ENCODE peak calls at places on chromosomes 12 and 14, in eight cellular contexts. W is CD4-positive, CD25-positive, alpha-beta regulatory T cell; Y is tibial artery; J is astrocyte; O is heart right ventricle; F is testis; P is uterus; I is cardiac muscle cell. A is an unnamed sample. For H3K36me3, the result is how much of the 10 kb centered on the place peaks cover.

GRCh38 chr12:120688527-120689071 is 1.6 kb downstream of the MLEC start:
- DNase-seq in J (peak), Y (no peak), W (no peak), O (no peak), I (peak), F (peak), P (no peak), A (peak)

GRCh38 chr12:42741771-42742510 is 152.4 kb upstream of the PRICKLE1 start:
- DNase-seq in W (no peak), P (no peak), F (no peak), O (no peak), J (peak), I (peak), Y (no peak), A (no peak)

GRCh38 chr12:13258212-13258611 is 61.7 kb downstream of the EMP1 start:
- DNase-seq in O (no peak), W (no peak), I (no peak), Y (no peak), J (no peak), F (no peak), P (no peak), A (no peak)

GRCh38 chr14:104421892-104422291 is 157.7 kb upstream of the C14orf180 start:
- DNase-seq in J (no peak), W (no peak), F (peak), I (no peak), Y (no peak), O (no peak), P (no peak), A (no peak)

GRCh38 chr12:103138538-103138937 is 181.1 kb downstream of the ASCL1 start:
- DNase-seq in F (no peak), W (no peak), O (no peak), P (no peak), I (no peak), Y (no peak), J (no peak), A (no peak)

GRCh38 chr12:52532636-52533035 is 12.4 kb upstream of the KRT5 start:
- DNase-seq in Y (no peak), F (no peak), I (no peak), P (no peak), W (no peak), O (no peak), J (no peak), A (no peak)

GRCh38 chr14:101916816-101917412 is 47.5 kb upstream of the DYNC1H1 start:
- DNase-seq in F (no peak), I (no peak), J (no peak), P (no peak), O (no peak), W (no peak), Y (no peak), A (no peak)

GRCh38 chr14:51529731-51530130 is 122.0 kb upstream of the FRMD6 start:
- DNase-seq in F (no peak), Y (no peak), J (no peak), O (no peak), W (no peak), P (no peak), I (no peak), A (no peak)

GRCh38 chr12:115337693-115338543 is 653.9 kb upstream of the TBX3 start:
- DNase-seq in O (peak), J (peak), I (no peak), P (peak), W (no peak), F (no peak), Y (peak), A (peak)

GRCh38 chr12:43789941-43790340 is 16.2 kb downstream of the TWF1 start:
- DNase-seq in J (peak), Y (no peak), I (no peak), O (no peak), W (no peak), P (no peak), F (no peak), A (peak)

GRCh38 chr14:96086032-96086431 is 46.9 kb downstream of the C14orf132 start:
- DNase-seq in W (no peak), F (no peak), I (no peak), O (no peak), Y (no peak), P (no peak), J (peak), A (no peak)

GRCh38 chr12:6950944-6951540 is at the start of gene PTPN6:
- DNase-seq in I (no peak), Y (no peak), F (no peak), J (no peak), P (no peak), W (peak), O (peak), A (no peak)

GRCh38 chr14:60758875-60759274 is 24.3 kb downstream of the MNAT1 start:
- DNase-seq in Y (no peak), P (no peak), W (no peak), J (no peak), O (no peak), F (no peak), I (no peak), A (no peak)

GRCh38 chr14:68952544-68953535 is 26.3 kb downstream of the ACTN1 start:
- DNase-seq in P (peak), Y (no peak), F (peak), W (no peak), J (peak), O (no peak), I (peak), A (no peak)

GRCh38 chr14:98704441-98704840 is 567.6 kb downstream of the BCL11B start:
- DNase-seq in P (no peak), O (no peak), I (no peak), J (no peak), W (peak), Y (no peak), F (no peak), A (no peak)

GRCh38 chr12:10753066-10753465 is 29.9 kb upstream of the YBX3 start:
- DNase-seq in W (no peak), Y (no peak), O (no peak), I (no peak), J (peak), F (no peak), P (no peak), A (no peak)

GRCh38 chr12:24901975-24902461 is 46.9 kb downstream of the BCAT1 start:
- DNase-seq in P (no peak), O (no peak), I (peak), J (peak), F (peak), W (no peak), Y (no peak), A (no peak)

GRCh38 chr14:95321693-95322455 is 2.2 kb upstream of the CLMN start:
- DNase-seq in W (no peak), J (no peak), P (no peak), O (no peak), F (no peak), Y (no peak), I (no peak), A (no peak)

GRCh38 chr14:52090936-52091335 is 22.1 kb upstream of the NID2 start:
- DNase-seq in J (no peak), F (no peak), I (no peak), O (no peak), P (no peak), W (no peak), Y (no peak), A (no peak)

GRCh38 chr12:25249951-25250738 is 584 bp downstream of the KRAS start:
- DNase-seq in I (peak), W (peak), O (peak), J (no peak), P (peak), Y (peak), F (peak), A (peak)

GRCh38 chr12:100234166-100234565 is 32.7 kb downstream of the DEPDC4 start:
- DNase-seq in J (peak), F (no peak), O (no peak), W (no peak), Y (no peak), P (no peak), I (peak), A (no peak)

GRCh38 chr12:64625243-64626077 is 15.2 kb downstream of the RASSF3 start:
- DNase-seq in O (peak), P (peak), F (peak), J (peak), I (peak), W (no peak), Y (peak), A (peak)

GRCh38 chr12:105332925-105333324 is 2.4 kb downstream of the C12orf75 start:
- DNase-seq in W (no peak), P (no peak), O (no peak), J (no peak), Y (no peak), I (no peak), F (no peak), A (no peak)

GRCh38 chr14:100486025-100486828 is 101.0 kb downstream of the BEGAIN start:
- DNase-seq in Y (peak), I (peak), J (peak), F (peak), P (peak), W (peak), O (peak), A (peak)

GRCh38 chr12:16019131-16019530 is 108.0 kb downstream of the DERA start:
- DNase-seq in Y (no peak), I (no peak), P (no peak), W (no peak), F (no peak), J (peak), O (no peak), A (no peak)

GRCh38 chr14:69811227-69811867 is 14.3 kb upstream of the SLC10A1 start:
- DNase-seq in W (no peak), J (no peak), O (no peak), F (no peak), I (no peak), Y (no peak), P (no peak), A (no peak)

GRCh38 chr12:115149685-115150378 is 465.9 kb upstream of the TBX3 start:
- DNase-seq in Y (no peak), I (no peak), O (no peak), F (peak), J (peak), W (no peak), P (no peak), A (no peak)

GRCh38 chr14:104882991-104883660 is 18.1 kb downstream of the CEP170B start:
- DNase-seq in I (no peak), Y (no peak), W (no peak), O (peak), J (no peak), P (no peak), F (no peak), A (no peak)

GRCh38 chr14:49977126-49977841 is 84.4 kb downstream of the ARF6 start:
- DNase-seq in J (no peak), W (peak), P (no peak), Y (no peak), O (no peak), I (no peak), F (no peak), A (no peak)

GRCh38 chr12:55996201-55996714 is 818 bp upstream of the SUOX start:
- DNase-seq in F (peak), W (peak), Y (peak), I (peak), J (peak), O (no peak), P (peak), A (peak)

GRCh38 chr12:95259368-95259767 is 41.8 kb downstream of the VEZT start:
- DNase-seq in F (no peak), I (no peak), W (no peak), Y (no peak), J (no peak), P (no peak), O (no peak), A (no peak)

GRCh38 chr12:52740591-52740990 is 36.6 kb downstream of the KRT76 start:
- DNase-seq in P (no peak), Y (no peak), F (no peak), O (no peak), W (no peak), J (no peak), I (no peak), A (no peak)

GRCh38 chr12:93857279-93857894 is 180.2 kb downstream of the CRADD start:
- DNase-seq in P (peak), W (no peak), I (no peak), J (peak), F (no peak), O (no peak), Y (no peak), A (no peak)

GRCh38 chr12:45348311-45348710 is 132.4 kb downstream of the ANO6 start:
- DNase-seq in F (no peak), O (no peak), Y (no peak), J (no peak), P (no peak), W (no peak), I (no peak), A (no peak)

GRCh38 chr12:45349911-45350310 is 134.0 kb downstream of the ANO6 start:
- DNase-seq in W (no peak), I (no peak), O (no peak), P (no peak), J (no peak), F (no peak), Y (no peak), A (no peak)

GRCh38 chr12:45351921-45352670 is 136.2 kb downstream of the ANO6 start:
- DNase-seq in P (no peak), F (no peak), J (no peak), Y (no peak), W (no peak), I (no peak), O (no peak), A (no peak)

GRCh38 chr12:45348986-45349385 is 133.1 kb downstream of the ANO6 start:
- DNase-seq in Y (no peak), W (no peak), O (no peak), J (no peak), P (no peak), F (no peak), I (no peak), A (no peak)

DNA sequence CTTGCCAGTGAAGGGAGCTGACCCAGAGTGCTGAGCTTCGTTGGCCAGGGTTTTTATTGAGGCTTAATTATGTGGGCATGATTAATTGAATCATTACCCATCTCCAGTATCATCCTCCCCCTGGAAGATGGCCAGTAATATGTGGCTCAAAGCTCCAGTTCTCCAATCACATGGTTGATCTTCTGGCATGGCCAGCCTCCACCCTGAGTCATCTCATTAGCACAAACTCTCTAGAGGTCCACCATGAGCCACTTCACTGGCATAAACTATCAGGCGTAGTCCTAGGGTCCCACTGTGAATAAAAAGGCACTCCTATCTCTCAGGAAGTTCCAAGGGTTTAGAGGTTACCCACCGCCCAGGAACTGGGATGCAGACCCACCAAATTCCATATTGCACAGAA is 135.0 kb downstream of the ANO6 start:
- DNase-seq in F (no peak), P (no peak), W (no peak), Y (peak), I (no peak), J (no peak), O (no peak), A (peak)
- H3K36me3 ChIP-seq in F (under half), P (under half), W (half or more), Y (under half), I (under half), J (under half), O (under half), A (under half)

GRCh38 chr14:28756896-28757570 is 9.6 kb upstream of the FOXG1 start:
- DNase-seq in P (no peak), I (peak), J (peak), O (no peak), Y (no peak), W (no peak), F (peak), A (no peak)
- H3K27ac ChIP-seq in P (no peak), I (no peak), J (no peak), O (no peak), Y (no peak), W (no peak), F (no peak), A (no peak)

DNA sequence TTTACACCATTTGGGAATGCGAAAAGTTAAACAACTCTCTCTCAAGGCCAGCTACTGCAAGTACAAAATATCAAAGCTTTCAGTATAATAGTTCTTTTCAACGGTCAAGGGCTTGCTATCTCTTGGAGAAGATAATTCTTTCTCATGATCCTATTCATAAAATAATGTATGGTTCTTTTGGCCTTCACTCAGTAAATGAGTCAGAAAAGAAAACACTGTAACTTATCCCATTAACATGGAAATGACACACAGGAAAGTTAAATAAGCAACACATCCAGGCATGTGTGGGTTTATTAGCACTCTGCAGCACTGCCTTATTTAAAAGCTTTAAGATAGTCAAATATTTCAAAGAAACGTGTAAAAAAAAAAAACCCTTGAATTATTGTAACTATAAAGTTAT is 36.9 kb downstream of the ZFC3H1 start:
- DNase-seq in Y (no peak), O (no peak), J (peak), W (no peak), I (no peak), F (no peak), P (no peak), A (no peak)
- H3K36me3 ChIP-seq in Y (half or more), O (half or more), J (half or more), W (half or more), I (half or more), F (under half), P (under half), A (half or more)

DNA sequence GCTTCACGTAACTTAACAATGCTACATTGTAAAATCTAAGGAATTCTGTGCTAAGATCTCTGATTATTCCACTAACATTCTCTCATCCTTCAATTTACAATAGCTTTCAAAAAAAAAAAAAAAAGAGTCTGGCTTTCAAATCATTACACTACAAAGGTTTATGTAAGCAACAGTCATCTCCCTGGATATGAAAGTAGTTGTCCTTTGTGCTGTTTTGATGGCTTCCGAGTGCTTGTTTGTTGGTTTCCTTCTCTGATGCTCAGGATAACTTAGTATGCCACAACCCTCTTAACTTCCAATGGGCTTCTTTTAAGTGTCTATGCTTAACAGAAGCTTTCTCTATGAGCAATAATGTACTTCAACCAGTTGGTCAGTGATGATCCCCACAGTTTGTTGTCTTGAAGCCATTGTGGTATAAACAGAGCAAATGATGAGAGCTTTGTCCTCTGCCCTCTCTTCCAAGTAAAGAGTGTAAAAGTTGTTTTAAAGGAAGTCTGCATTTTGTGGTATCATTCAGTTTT is 396.2 kb upstream of the RGS6 start:
- DNase-seq in I (no peak), Y (no peak), F (no peak), W (no peak), P (no peak), J (no peak), O (no peak), A (no peak)
- H3K27ac ChIP-seq in I (no peak), Y (peak), F (peak), W (no peak), P (no peak), J (no peak), O (peak), A (no peak)

GRCh38 chr14:72970824-72971434 is 44.7 kb downstream of the DCAF4 start:
- DNase-seq in O (no peak), I (no peak), P (no peak), W (no peak), Y (no peak), F (no peak), J (no peak), A (no peak)

GRCh38 chr14:72970058-72970630 is 43.9 kb downstream of the DCAF4 start:
- DNase-seq in P (no peak), J (no peak), O (peak), F (no peak), I (no peak), Y (no peak), W (no peak), A (no peak)

GRCh38 chr14:72978856-72979255 is 48.0 kb downstream of the ZFYVE1 start:
- DNase-seq in J (no peak), W (no peak), Y (no peak), O (no peak), F (peak), I (no peak), P (no peak), A (no peak)

GRCh38 chr14:72975776-72976175 is 49.5 kb downstream of the DCAF4 start:
- DNase-seq in W (no peak), I (no peak), F (no peak), Y (no peak), O (no peak), P (no peak), J (no peak), A (no peak)

DNA sequence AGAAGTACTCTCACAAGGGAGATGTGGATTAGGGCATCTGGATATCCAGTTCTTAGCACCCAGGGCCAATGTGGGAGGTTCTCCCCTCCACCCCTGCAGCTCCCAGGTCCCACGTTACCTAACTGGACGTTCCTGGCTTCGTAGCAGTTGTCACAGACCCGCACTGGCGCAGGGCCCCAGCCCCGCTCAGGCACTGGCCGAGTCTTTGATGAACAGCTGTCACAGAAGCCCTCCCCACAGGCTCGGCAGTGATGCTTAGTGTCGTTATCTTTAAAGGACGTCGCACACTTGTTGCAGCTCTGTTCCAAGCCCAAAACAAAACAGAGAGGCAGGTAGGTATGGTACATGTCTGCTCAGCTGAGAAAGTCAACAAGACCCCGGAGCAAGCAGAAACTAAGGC is 48.4 kb downstream of the DCAF4 start:
- DNase-seq in P (no peak), F (no peak), W (no peak), J (no peak), Y (no peak), I (no peak), O (no peak), A (no peak)
- H3K36me3 ChIP-seq in P (under half), F (under half), W (half or more), J (under half), Y (half or more), I (under half), O (half or more), A (half or more)

A was measured in thyroid gland.